ENCODE peak calls at places on chromosomes 2 and 18, in eight cellular contexts. J, Z, H, A, D, K, O and X are unnamed samples.

GRCh38 chr2:219531639-219532377 is 11.8 kb downstream of the CHPF start:
- DNase-seq in O (no peak), H (no peak), Z (no peak), D (no peak), A (no peak), K (no peak), J (no peak), X (no peak)

GRCh38 chr2:204436267-204436666 is 109.0 kb upstream of the PARD3B start:
- DNase-seq in K (no peak), J (no peak), H (no peak), A (no peak), D (no peak), Z (no peak), O (no peak), X (no peak)

GRCh38 chr2:6986251-6986893 is 69.2 kb downstream of the RNF144A start:
- DNase-seq in Z (no peak), J (no peak), D (no peak), H (peak; percentile 7), A (peak; percentile 57), K (peak; percentile 58), O (no peak), X (no peak)

GRCh38 chr2:213021971-213022899 is 129.2 kb downstream of the IKZF2 start:
- DNase-seq in H (no peak), A (peak; percentile 13), Z (peak; percentile 65), J (no peak), O (no peak), D (no peak), K (no peak), X (no peak)

GRCh38 chr2:196234672-196235071 is 63.3 kb upstream of the STK17B start:
- DNase-seq in D (no peak), Z (peak; percentile 56), J (no peak), A (peak; percentile 84), K (no peak), H (no peak), O (no peak), X (no peak)

GRCh38 chr2:226408131-226408530 is 391.5 kb downstream of the IRS1 start:
- DNase-seq in O (no peak), K (no peak), A (no peak), J (no peak), H (no peak), Z (no peak), D (no peak), X (no peak)

GRCh38 chr2:7288484-7288883 is 371.3 kb downstream of the RNF144A start:
- DNase-seq in O (no peak), K (no peak), J (no peak), H (no peak), D (no peak), Z (no peak), A (no peak), X (no peak)

GRCh38 chr2:64750817-64751285 is 97.1 kb upstream of the SERTAD2 start:
- DNase-seq in K (peak; percentile 95), A (peak; percentile 100), J (peak; percentile 100), H (peak; percentile 100), Z (peak; percentile 100), O (peak; percentile 99), D (peak; percentile 98), X (peak; percentile 99)

GRCh38 chr2:184472481-184472880 is 125.8 kb upstream of the ZNF804A start:
- DNase-seq in O (no peak), D (no peak), A (no peak), Z (no peak), H (no peak), J (no peak), K (no peak), X (no peak)

GRCh38 chr2:226839960-226840359 is 4.1 kb downstream of the RHBDD1 start:
- DNase-seq in K (no peak), Z (peak; percentile 28), J (no peak), H (no peak), D (no peak), A (no peak), O (no peak), X (no peak)

GRCh38 chr2:171793691-171794678 is 100.1 kb downstream of the SLC25A12 start:
- DNase-seq in J (no peak), Z (no peak), K (no peak), O (no peak), D (no peak), A (peak; percentile 41), H (no peak), X (no peak)

GRCh38 chr2:45008296-45009129 is 739 bp downstream of the SIX2 start:
- DNase-seq in Z (peak; percentile 54), A (peak; percentile 31), D (no peak), K (no peak), H (peak; percentile 14), O (no peak), J (no peak), X (no peak)

GRCh38 chr2:75609334-75609689 is 37.3 kb upstream of the MRPL19 start:
- DNase-seq in Z (no peak), D (no peak), A (no peak), H (no peak), K (no peak), J (no peak), O (no peak), X (no peak)

GRCh38 chr2:7773362-7773973 is 856.3 kb downstream of the RNF144A start:
- DNase-seq in A (no peak), Z (no peak), K (no peak), O (no peak), D (no peak), H (no peak), J (no peak), X (no peak)

GRCh38 chr18:31049189-31049588 is 6.6 kb upstream of the DSC3 start:
- DNase-seq in J (no peak), H (no peak), Z (no peak), D (no peak), O (no peak), A (no peak), K (peak; percentile 73), X (no peak)

GRCh38 chr2:1041012-1041805 is 90.6 kb downstream of the SNTG2 start:
- DNase-seq in O (no peak), Z (no peak), D (no peak), J (no peak), H (no peak), A (no peak), K (no peak), X (no peak)

GRCh38 chr2:1033058-1033457 is 82.4 kb downstream of the SNTG2 start:
- DNase-seq in D (no peak), J (no peak), A (no peak), Z (no peak), H (no peak), K (no peak), O (no peak), X (no peak)

GRCh38 chr2:1032030-1032429 is 81.4 kb downstream of the SNTG2 start:
- DNase-seq in K (no peak), H (no peak), Z (no peak), J (no peak), O (no peak), A (no peak), D (no peak), X (no peak)

GRCh38 chr2:1039549-1039948 is 88.9 kb downstream of the SNTG2 start:
- DNase-seq in O (no peak), H (no peak), D (no peak), J (no peak), Z (no peak), K (no peak), A (no peak), X (no peak)

DNA sequence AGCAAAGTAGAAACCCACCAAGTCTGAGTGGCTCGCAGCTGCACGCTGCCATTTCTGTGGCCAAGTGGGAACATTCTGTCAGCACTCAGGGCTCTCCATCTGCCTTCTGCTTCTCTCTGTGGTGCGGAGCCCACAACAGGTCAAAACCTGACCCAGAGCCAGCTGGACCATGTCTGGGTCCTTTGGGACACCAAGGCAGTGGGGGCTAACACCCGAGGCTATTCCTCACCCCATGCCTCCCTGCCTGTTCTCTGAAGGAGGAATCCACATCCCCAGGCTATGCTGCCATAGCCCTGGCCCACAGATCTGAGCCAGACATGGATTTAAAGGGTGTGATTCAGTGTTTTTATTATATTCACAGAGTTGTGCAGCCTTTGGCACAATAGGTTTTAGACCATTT is 86.4 kb downstream of the SNTG2 start:
- DNase-seq in Z (no peak), A (no peak), J (no peak), O (no peak), D (no peak), H (no peak), K (no peak), X (no peak)
- H3K4me3 ChIP-seq in Z (no peak overlapping the region), A (no peak overlapping the region), J (no peak overlapping the region), O (no peak overlapping the region), D (no peak overlapping the region), H (no peak overlapping the region), K (no peak overlapping the region), X (no peak overlapping the region)

GRCh38 chr2:234025475-234025874 is 25.0 kb upstream of the SPP2 start:
- DNase-seq in H (no peak), K (no peak), Z (peak; percentile 19), D (no peak), J (no peak), O (no peak), A (no peak), X (no peak)
- H3K4me3 ChIP-seq in H (no peak overlapping the region), K (no peak overlapping the region), Z (peak overlapping the region; percentile 79), D (peak overlapping the region; percentile 65), J (no peak overlapping the region), O (peak overlapping the region; percentile 28), A (no peak overlapping the region), X (peak overlapping the region; percentile 30)

DNA sequence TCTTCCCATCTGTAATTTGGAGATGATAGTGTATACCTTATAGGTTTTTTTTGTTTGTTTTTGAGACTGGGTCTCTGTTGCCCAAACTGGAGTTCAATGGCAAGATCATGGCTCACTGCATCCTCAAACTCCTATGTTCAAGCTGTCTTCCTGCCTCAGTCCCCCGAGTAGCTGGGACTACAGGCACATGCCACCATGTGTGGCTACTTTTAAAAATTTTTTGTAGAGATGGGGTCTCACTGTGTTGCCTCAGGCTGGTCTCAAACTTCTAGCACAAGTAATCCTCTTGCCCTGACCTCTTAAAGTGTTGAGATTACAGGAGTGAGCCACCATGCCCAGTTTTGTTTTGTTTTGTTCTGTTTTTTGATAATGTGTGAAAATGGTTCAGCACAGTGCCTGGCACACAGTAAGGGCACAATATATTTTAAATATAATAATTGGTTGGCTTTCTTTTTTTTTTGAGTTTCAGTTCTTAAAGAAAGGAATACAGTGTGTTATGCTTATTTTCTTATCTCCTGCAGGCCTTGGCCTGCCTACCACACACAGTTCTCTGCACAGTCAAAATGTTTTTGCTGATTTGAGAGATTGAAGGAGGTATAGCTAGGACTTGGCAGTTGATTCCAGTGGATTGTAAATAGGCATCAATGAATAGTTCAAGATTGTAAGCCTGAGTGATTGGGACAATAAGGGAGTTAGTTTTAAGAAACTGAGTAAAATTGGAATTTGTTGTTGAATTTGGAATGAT is 6.1 kb downstream of the ACTR3 start:
- DNase-seq in H (no peak), K (no peak), J (no peak), Z (no peak), A (no peak), D (no peak), O (no peak), X (no peak)
- H3K4me3 ChIP-seq in H (no peak overlapping the region), K (no peak overlapping the region), J (no peak overlapping the region), Z (peak overlapping the region; percentile 93), A (no peak overlapping the region), D (no peak overlapping the region), O (no peak overlapping the region), X (no peak overlapping the region)

DNA sequence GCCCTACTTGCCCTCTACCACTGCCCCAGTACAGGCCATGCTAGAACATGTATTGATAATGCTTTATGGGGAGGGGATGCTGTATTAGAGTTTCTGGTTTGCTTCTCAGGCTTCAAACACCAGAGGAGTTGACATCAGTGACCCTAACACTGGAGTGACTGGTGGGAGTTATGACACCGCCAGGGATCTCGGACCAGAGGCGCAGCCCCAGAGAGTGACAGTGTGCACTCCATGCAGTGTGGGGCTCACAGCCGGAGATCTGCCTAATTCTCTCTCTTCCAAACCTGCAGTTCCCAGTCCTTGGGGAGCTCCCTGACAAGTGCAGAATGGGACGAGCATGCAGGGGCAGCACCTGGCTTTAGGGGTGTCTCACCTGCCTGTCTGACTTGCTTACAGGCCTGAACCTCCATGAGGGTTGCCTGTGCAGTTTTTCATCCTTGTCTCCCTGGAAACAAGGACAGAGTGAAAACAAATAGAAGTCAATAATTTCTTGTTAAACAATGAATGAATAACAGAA is 244.9 kb upstream of the MYT1L start:
- DNase-seq in O (no peak), K (no peak), H (no peak), J (no peak), Z (no peak), A (no peak), D (peak; percentile 12), X (no peak)
- H3K4me3 ChIP-seq in O (no peak overlapping the region), K (no peak overlapping the region), H (no peak overlapping the region), J (no peak overlapping the region), Z (no peak overlapping the region), A (no peak overlapping the region), D (no peak overlapping the region), X (no peak overlapping the region)